ENCODE peak calls at places on chromosome 3, in ten cellular contexts. One of them, this sample, is unnamed.
A peak's percentile ranks its signal among the peaks of the same experiment; 100 is the strongest.

GRCh38 chr3:38528457-38528856 is 32.3 kb downstream of the EXOG start:
- DNase-seq in tibial nerve: no peak
- DNase-seq in SK-N-SH: peak; percentile 60
- DNase-seq in stomach: no peak
- DNase-seq in A549: peak; percentile 44
- DNase-seq in GM12878: no peak
- DNase-seq in ovary: no peak
- DNase-seq in transverse colon: no peak
- DNase-seq in suprapubic skin: no peak
- DNase-seq in HepG2: peak; percentile 28
- DNase-seq in this sample: no peak

GRCh38 chr3:129597792-129598381 is 8.6 kb downstream of the PLXND1 start:
- DNase-seq in tibial nerve: no peak
- DNase-seq in SK-N-SH: no peak
- DNase-seq in stomach: no peak
- DNase-seq in A549: no peak
- DNase-seq in GM12878: no peak
- DNase-seq in ovary: no peak
- DNase-seq in transverse colon: no peak
- DNase-seq in suprapubic skin: no peak
- DNase-seq in HepG2: no peak
- DNase-seq in this sample: no peak

GRCh38 chr3:59791774-59792308 is 742.0 kb upstream of the CFAP20DC start:
- DNase-seq in tibial nerve: no peak
- DNase-seq in SK-N-SH: no peak
- DNase-seq in stomach: no peak
- DNase-seq in A549: no peak
- DNase-seq in GM12878: no peak
- DNase-seq in ovary: no peak
- DNase-seq in transverse colon: no peak
- DNase-seq in suprapubic skin: no peak
- DNase-seq in HepG2: no peak
- DNase-seq in this sample: no peak

GRCh38 chr3:101074518-101074917 is 81.3 kb upstream of the ABI3BP start:
- DNase-seq in tibial nerve: no peak
- DNase-seq in SK-N-SH: no peak
- DNase-seq in stomach: no peak
- DNase-seq in A549: no peak
- DNase-seq in GM12878: no peak
- DNase-seq in ovary: no peak
- DNase-seq in transverse colon: no peak
- DNase-seq in suprapubic skin: no peak
- DNase-seq in HepG2: no peak
- DNase-seq in this sample: no peak

GRCh38 chr3:130915567-130916292 is 21.8 kb downstream of the ATP2C1 start:
- DNase-seq in tibial nerve: no peak
- DNase-seq in SK-N-SH: no peak
- DNase-seq in stomach: no peak
- DNase-seq in A549: no peak
- DNase-seq in GM12878: no peak
- DNase-seq in ovary: no peak
- DNase-seq in transverse colon: no peak
- DNase-seq in suprapubic skin: no peak
- DNase-seq in HepG2: no peak
- DNase-seq in this sample: no peak

GRCh38 chr3:15638891-15639262 is 37.3 kb downstream of the BTD start:
- DNase-seq in tibial nerve: no peak
- DNase-seq in SK-N-SH: no peak
- DNase-seq in stomach: no peak
- DNase-seq in A549: no peak
- DNase-seq in GM12878: peak; percentile 57
- DNase-seq in ovary: no peak
- DNase-seq in transverse colon: no peak
- DNase-seq in suprapubic skin: no peak
- DNase-seq in HepG2: no peak
- DNase-seq in this sample: no peak

GRCh38 chr3:64502284-64502683 is 185.5 kb downstream of the ADAMTS9 start:
- DNase-seq in tibial nerve: no peak
- DNase-seq in SK-N-SH: no peak
- DNase-seq in stomach: no peak
- DNase-seq in A549: no peak
- DNase-seq in GM12878: no peak
- DNase-seq in ovary: no peak
- DNase-seq in transverse colon: no peak
- DNase-seq in suprapubic skin: no peak
- DNase-seq in HepG2: no peak
- DNase-seq in this sample: no peak

GRCh38 chr3:17761563-17761962 is 19.1 kb upstream of the TBC1D5 start:
- DNase-seq in tibial nerve: no peak
- DNase-seq in SK-N-SH: no peak
- DNase-seq in stomach: no peak
- DNase-seq in A549: no peak
- DNase-seq in GM12878: no peak
- DNase-seq in ovary: no peak
- DNase-seq in transverse colon: no peak
- DNase-seq in suprapubic skin: no peak
- DNase-seq in HepG2: no peak
- DNase-seq in this sample: no peak

GRCh38 chr3:58691997-58692396 is 25.4 kb upstream of the FAM3D start:
- DNase-seq in tibial nerve: no peak
- DNase-seq in SK-N-SH: no peak
- DNase-seq in stomach: no peak
- DNase-seq in A549: peak; percentile 33
- DNase-seq in GM12878: no peak
- DNase-seq in ovary: no peak
- DNase-seq in transverse colon: no peak
- DNase-seq in suprapubic skin: no peak
- DNase-seq in HepG2: no peak
- DNase-seq in this sample: no peak

GRCh38 chr3:61632568-61633175 is 71.3 kb downstream of the PTPRG start:
- DNase-seq in tibial nerve: no peak
- DNase-seq in SK-N-SH: no peak
- DNase-seq in stomach: no peak
- DNase-seq in A549: no peak
- DNase-seq in GM12878: no peak
- DNase-seq in ovary: no peak
- DNase-seq in transverse colon: no peak
- DNase-seq in suprapubic skin: no peak
- DNase-seq in HepG2: no peak
- DNase-seq in this sample: no peak

GRCh38 chr3:32414527-32415202 is 23.0 kb downstream of the CMTM7 start:
- DNase-seq in tibial nerve: no peak
- DNase-seq in SK-N-SH: no peak
- DNase-seq in stomach: peak; percentile 39
- DNase-seq in A549: no peak
- DNase-seq in GM12878: no peak
- DNase-seq in ovary: no peak
- DNase-seq in transverse colon: peak; percentile 46
- DNase-seq in suprapubic skin: peak; percentile 47
- DNase-seq in HepG2: no peak
- DNase-seq in this sample: no peak

GRCh38 chr3:107913671-107914070 is 177.2 kb downstream of the CD47 start:
- DNase-seq in tibial nerve: no peak
- DNase-seq in SK-N-SH: no peak
- DNase-seq in stomach: no peak
- DNase-seq in A549: no peak
- DNase-seq in GM12878: no peak
- DNase-seq in ovary: no peak
- DNase-seq in transverse colon: no peak
- DNase-seq in suprapubic skin: no peak
- DNase-seq in HepG2: no peak
- DNase-seq in this sample: no peak

GRCh38 chr3:107911337-107912000 is 179.4 kb downstream of the CD47 start:
- DNase-seq in tibial nerve: no peak
- DNase-seq in SK-N-SH: no peak
- DNase-seq in stomach: no peak
- DNase-seq in A549: no peak
- DNase-seq in GM12878: no peak
- DNase-seq in ovary: no peak
- DNase-seq in transverse colon: no peak
- DNase-seq in suprapubic skin: no peak
- DNase-seq in HepG2: no peak
- DNase-seq in this sample: no peak

GRCh38 chr3:107916166-107916565 is 174.7 kb downstream of the CD47 start:
- DNase-seq in tibial nerve: no peak
- DNase-seq in SK-N-SH: no peak
- DNase-seq in stomach: no peak
- DNase-seq in A549: no peak
- DNase-seq in GM12878: no peak
- DNase-seq in ovary: no peak
- DNase-seq in transverse colon: no peak
- DNase-seq in suprapubic skin: no peak
- DNase-seq in HepG2: no peak
- DNase-seq in this sample: no peak

DNA sequence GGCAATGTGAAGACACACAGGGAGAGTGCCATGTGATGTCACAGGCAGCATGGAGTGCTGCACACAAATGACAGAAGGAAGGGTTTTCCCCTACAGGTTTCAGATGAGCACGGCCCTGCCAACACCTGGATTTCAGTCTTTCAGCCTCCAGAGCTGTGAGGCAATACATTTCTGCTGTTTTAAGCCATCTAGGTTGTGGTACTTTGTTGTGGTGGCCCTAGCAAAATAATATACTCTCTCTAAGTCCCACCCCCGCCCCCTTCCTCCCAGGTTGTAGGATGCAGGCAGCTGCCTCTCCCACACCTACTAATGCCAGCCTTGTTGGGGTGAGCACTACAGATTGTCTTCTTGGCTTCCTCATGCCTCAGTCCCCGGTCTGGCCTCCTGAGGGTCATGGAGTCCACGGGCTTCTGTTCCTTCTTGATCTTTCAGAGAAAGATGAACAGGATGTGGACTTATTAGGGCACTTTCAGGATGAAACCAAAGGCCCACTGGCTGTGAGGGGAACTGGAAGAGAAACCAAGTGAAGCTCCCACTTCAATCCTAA is 180.0 kb downstream of the CD47 start:
- DNase-seq in tibial nerve: no peak
- DNase-seq in SK-N-SH: no peak
- DNase-seq in stomach: no peak
- DNase-seq in A549: no peak
- DNase-seq in GM12878: peak; percentile 24
- DNase-seq in ovary: no peak
- DNase-seq in transverse colon: no peak
- DNase-seq in suprapubic skin: no peak
- DNase-seq in HepG2: no peak
- DNase-seq in this sample: no peak
- H3K4me1 ChIP-seq in tibial nerve: no peaks in the 10 kb centered on the region
- H3K4me1 ChIP-seq in SK-N-SH: no peaks in the 10 kb centered on the region
- H3K4me1 ChIP-seq in stomach: no peaks in the 10 kb centered on the region
- H3K4me1 ChIP-seq in A549: no peaks in the 10 kb centered on the region
- H3K4me1 ChIP-seq in GM12878: peaks cover 19% of the 10 kb centered on the region
- H3K4me1 ChIP-seq in ovary: peaks cover 2% of the 10 kb centered on the region
- H3K4me1 ChIP-seq in transverse colon: no peaks in the 10 kb centered on the region
- H3K4me1 ChIP-seq in suprapubic skin: no peaks in the 10 kb centered on the region
- H3K4me1 ChIP-seq in HepG2: no peaks in the 10 kb centered on the region
- H3K4me1 ChIP-seq in this sample: no peaks in the 10 kb centered on the region

GRCh38 chr3:133979553-133979952 is 50.2 kb downstream of the SLCO2A1 start:
- DNase-seq in tibial nerve: no peak
- DNase-seq in SK-N-SH: no peak
- DNase-seq in stomach: no peak
- DNase-seq in A549: no peak
- DNase-seq in GM12878: no peak
- DNase-seq in ovary: no peak
- DNase-seq in transverse colon: no peak
- DNase-seq in suprapubic skin: no peak
- DNase-seq in HepG2: no peak
- DNase-seq in this sample: peak; percentile 62
- TF ChIP-seq EP300 in tibial nerve: no peak
- TF ChIP-seq EP300 in SK-N-SH: no peak
- TF ChIP-seq EP300 in stomach: no peak
- TF ChIP-seq EP300 in A549: no peak
- TF ChIP-seq EP300 in GM12878: no peak
- TF ChIP-seq EP300 in ovary: no peak
- TF ChIP-seq EP300 in transverse colon: no peak
- TF ChIP-seq EP300 in suprapubic skin: no peak
- TF ChIP-seq EP300 in HepG2: no peak
- TF ChIP-seq EP300 in this sample: no peak

GRCh38 chr3:89803711-89804110 is 696.3 kb downstream of the EPHA3 start:
- DNase-seq in tibial nerve: no peak
- DNase-seq in SK-N-SH: no peak
- DNase-seq in stomach: no peak
- DNase-seq in A549: no peak
- DNase-seq in GM12878: no peak
- DNase-seq in ovary: no peak
- DNase-seq in transverse colon: no peak
- DNase-seq in suprapubic skin: no peak
- DNase-seq in HepG2: no peak
- DNase-seq in this sample: no peak
- H3K4me1 ChIP-seq in tibial nerve: no peaks in the 10 kb centered on the region
- H3K4me1 ChIP-seq in SK-N-SH: no peaks in the 10 kb centered on the region
- H3K4me1 ChIP-seq in stomach: no peaks in the 10 kb centered on the region
- H3K4me1 ChIP-seq in A549: no peaks in the 10 kb centered on the region
- H3K4me1 ChIP-seq in GM12878: no peaks in the 10 kb centered on the region
- H3K4me1 ChIP-seq in ovary: no peaks in the 10 kb centered on the region
- H3K4me1 ChIP-seq in transverse colon: no peaks in the 10 kb centered on the region
- H3K4me1 ChIP-seq in suprapubic skin: no peaks in the 10 kb centered on the region
- H3K4me1 ChIP-seq in HepG2: no peaks in the 10 kb centered on the region
- H3K4me1 ChIP-seq in this sample: no peaks in the 10 kb centered on the region

DNA sequence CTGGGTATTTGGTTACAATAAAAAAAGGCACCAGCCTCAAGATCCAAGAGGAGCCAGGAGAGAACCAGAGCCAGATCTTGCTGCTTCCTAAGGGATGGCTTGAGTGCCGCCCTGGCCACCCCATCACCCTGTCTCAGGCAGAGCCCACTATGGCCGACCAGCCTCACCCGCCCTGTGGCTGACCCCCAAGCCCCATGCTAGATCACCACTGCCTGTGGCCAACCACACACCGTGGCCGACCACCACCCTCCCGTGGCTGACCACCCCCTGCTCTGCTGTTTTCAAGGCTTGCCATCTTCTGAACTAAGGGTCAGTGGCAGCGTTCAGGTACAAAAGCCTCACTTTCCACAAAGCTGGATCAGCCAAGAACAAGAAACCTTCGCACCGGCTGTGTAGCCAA is 12.0 kb downstream of the CSPG5 start:
- DNase-seq in tibial nerve: no peak
- DNase-seq in SK-N-SH: no peak
- DNase-seq in stomach: no peak
- DNase-seq in A549: no peak
- DNase-seq in GM12878: no peak
- DNase-seq in ovary: no peak
- DNase-seq in transverse colon: no peak
- DNase-seq in suprapubic skin: no peak
- DNase-seq in HepG2: no peak
- DNase-seq in this sample: no peak
- TF ChIP-seq EP300 in tibial nerve: no peak
- TF ChIP-seq EP300 in SK-N-SH: no peak
- TF ChIP-seq EP300 in stomach: no peak
- TF ChIP-seq EP300 in A549: no peak
- TF ChIP-seq EP300 in GM12878: no peak
- TF ChIP-seq EP300 in ovary: no peak
- TF ChIP-seq EP300 in transverse colon: no peak
- TF ChIP-seq EP300 in suprapubic skin: no peak
- TF ChIP-seq EP300 in HepG2: no peak
- TF ChIP-seq EP300 in this sample: no peak

This sample was measured in sigmoid colon.